ENCODE peak calls at places on chromosome 3, in seven cellular contexts. M, O, K, A, I, N and J are unnamed samples.

GRCh38 chr3:38493019-38493418 is 3.1 kb upstream of the EXOG start:
- DNase-seq in A (no peak), I (no peak), N (no peak), K (no peak), O (no peak), M (no peak), J (no peak)

GRCh38 chr3:77256584-77257488 is 216.9 kb downstream of the ROBO2 start:
- DNase-seq in K (no peak), M (no peak), I (peak), N (no peak), A (no peak), O (no peak), J (no peak)

GRCh38 chr3:187737401-187738088 is 7.7 kb downstream of the BCL6 start:
- DNase-seq in N (peak), A (no peak), O (peak), I (peak), M (no peak), K (peak), J (peak)

GRCh38 chr3:187014417-187014864 is 84.1 kb downstream of the ST6GAL1 start:
- DNase-seq in M (no peak), K (no peak), N (no peak), O (no peak), I (no peak), A (no peak), J (no peak)

GRCh38 chr3:188664795-188665194 is 507.0 kb upstream of the TPRG1 start:
- DNase-seq in O (peak), K (peak), A (no peak), N (no peak), I (no peak), M (no peak), J (no peak)

GRCh38 chr3:64221564-64222257 is 3.6 kb downstream of the PRICKLE2 start:
- DNase-seq in I (no peak), N (no peak), M (no peak), O (no peak), A (no peak), K (no peak), J (no peak)

GRCh38 chr3:190088890-190089289 is 31.8 kb downstream of the P3H2 start:
- DNase-seq in K (no peak), A (no peak), I (no peak), N (no peak), M (no peak), O (no peak), J (no peak)

GRCh38 chr3:141415959-141416358 is 47.7 kb downstream of the ZBTB38 start:
- DNase-seq in A (no peak), I (no peak), K (no peak), N (no peak), M (no peak), O (no peak), J (no peak)

GRCh38 chr3:107452436-107452835 is 70.3 kb upstream of the BBX start:
- DNase-seq in I (no peak), O (no peak), A (no peak), M (no peak), N (no peak), K (no peak), J (no peak)

GRCh38 chr3:61541694-61542093 is 19.7 kb upstream of the PTPRG start:
- DNase-seq in K (no peak), N (no peak), M (no peak), A (no peak), I (no peak), O (no peak), J (no peak)

GRCh38 chr3:148903022-148903442 is 37.9 kb downstream of the CPA3 start:
- DNase-seq in M (no peak), A (no peak), K (no peak), N (no peak), O (no peak), I (no peak), J (no peak)

GRCh38 chr3:60703956-60704736 is 547.1 kb downstream of the FHIT start:
- DNase-seq in O (no peak), A (no peak), N (no peak), I (no peak), K (no peak), M (no peak), J (no peak)

GRCh38 chr3:132837615-132838014 is 115.4 kb upstream of the NPHP3 start:
- DNase-seq in I (no peak), N (no peak), K (no peak), A (no peak), M (no peak), O (no peak), J (no peak)

GRCh38 chr3:182889948-182890629 is 90.2 kb downstream of the DCUN1D1 start:
- DNase-seq in A (no peak), N (no peak), M (no peak), I (no peak), K (no peak), O (no peak), J (no peak)

GRCh38 chr3:114892880-114893279 is 254.2 kb downstream of the ZBTB20 start:
- DNase-seq in M (no peak), N (no peak), A (no peak), K (no peak), O (no peak), I (no peak), J (no peak)

GRCh38 chr3:129992781-129993180 is 18.3 kb downstream of the TRH start:
- DNase-seq in N (no peak), M (no peak), A (no peak), K (no peak), I (no peak), O (no peak), J (no peak)

GRCh38 chr3:195209083-195209835 is 61.7 kb downstream of the XXYLT1 start:
- DNase-seq in N (no peak), K (no peak), I (no peak), M (no peak), O (no peak), A (no peak), J (no peak)

GRCh38 chr3:54877675-54878544 is 49.9 kb downstream of the LRTM1 start:
- DNase-seq in O (no peak), I (no peak), M (no peak), A (no peak), N (no peak), K (no peak), J (no peak)

GRCh38 chr3:189123595-189124387 is 48.0 kb upstream of the TPRG1 start:
- DNase-seq in A (no peak), M (no peak), K (peak), O (no peak), N (no peak), I (no peak), J (no peak)

GRCh38 chr3:182703233-182703632 is 90.1 kb upstream of the ATP11B start:
- DNase-seq in A (no peak), N (no peak), M (no peak), I (no peak), O (no peak), K (no peak), J (no peak)

GRCh38 chr3:134618473-134618860 is 32.4 kb downstream of the KY start:
- DNase-seq in K (no peak), N (no peak), A (no peak), O (no peak), M (no peak), I (no peak), J (peak)

GRCh38 chr3:149534671-149535394 is 60.3 kb downstream of the TM4SF4 start:
- DNase-seq in N (no peak), M (no peak), I (peak), K (no peak), O (no peak), A (no peak), J (no peak)

GRCh38 chr3:30112904-30113484 is 493.4 kb upstream of the TGFBR2 start:
- DNase-seq in O (no peak), N (no peak), A (no peak), K (peak), M (no peak), I (peak), J (no peak)

GRCh38 chr3:135190658-135191057 is 395.6 kb downstream of the EPHB1 start:
- DNase-seq in I (no peak), M (no peak), A (no peak), O (no peak), N (no peak), K (no peak), J (no peak)

GRCh38 chr3:48232232-48232631 is 8.7 kb upstream of the ZNF589 start:
- DNase-seq in N (no peak), A (no peak), I (no peak), M (no peak), O (no peak), K (no peak), J (no peak)

GRCh38 chr3:117054551-117054950 is 345.0 kb downstream of the TUSC7 start:
- DNase-seq in N (no peak), I (no peak), A (no peak), K (no peak), O (no peak), M (no peak), J (no peak)

GRCh38 chr3:172084871-172085556 is 45.6 kb downstream of the FNDC3B start:
- DNase-seq in M (no peak), A (no peak), K (no peak), O (no peak), I (no peak), N (no peak), J (no peak)

GRCh38 chr3:129211345-129211744 is 27.6 kb upstream of the CNBP start:
- DNase-seq in I (no peak), K (no peak), M (no peak), A (no peak), N (no peak), O (no peak), J (no peak)

GRCh38 chr3:34206996-34207395 is 408.6 kb downstream of the PDCD6IP start:
- DNase-seq in I (no peak), K (no peak), M (no peak), A (no peak), N (no peak), O (no peak), J (no peak)

GRCh38 chr3:151398895-151399294 is 14.3 kb upstream of the P2RY12 start:
- DNase-seq in N (no peak), O (no peak), M (no peak), K (peak), I (no peak), A (no peak), J (no peak)

GRCh38 chr3:185152433-185153169 is at the start of gene C3orf70:
- DNase-seq in I (peak), M (peak), K (peak), O (peak), A (peak), N (peak), J (peak)

GRCh38 chr3:171407746-171408145 is 52.5 kb downstream of the TNIK start:
- DNase-seq in A (no peak), I (no peak), O (no peak), N (no peak), K (no peak), M (no peak), J (no peak)

GRCh38 chr3:134354612-134355275 is 19.5 kb downstream of the AMOTL2 start:
- DNase-seq in O (no peak), A (no peak), K (no peak), N (no peak), M (no peak), I (no peak), J (peak)

GRCh38 chr3:71063768-71064287 is 519.7 kb downstream of the FOXP1 start:
- DNase-seq in K (peak), I (no peak), N (no peak), A (peak), M (no peak), O (peak), J (peak)

GRCh38 chr3:123409443-123410148 is 39.3 kb downstream of the ADCY5 start:
- DNase-seq in M (no peak), K (peak), N (no peak), O (no peak), I (no peak), A (no peak), J (no peak)

GRCh38 chr3:181103605-181104004 is 114.1 kb upstream of the DNAJC19 start:
- DNase-seq in K (no peak), M (no peak), A (no peak), I (peak), N (no peak), O (no peak), J (no peak)

GRCh38 chr3:151135548-151136337 is 50.3 kb downstream of the MED12L start:
- DNase-seq in O (no peak), N (peak), I (peak), M (no peak), A (no peak), K (no peak), J (no peak)

GRCh38 chr3:109369510-109369909 is 32.2 kb upstream of the DPPA4 start:
- DNase-seq in M (no peak), O (no peak), N (no peak), A (no peak), I (no peak), K (no peak), J (no peak)

GRCh38 chr3:36408146-36408545 is 27.8 kb downstream of the STAC start:
- DNase-seq in N (no peak), A (no peak), M (no peak), O (no peak), I (no peak), K (no peak), J (no peak)